ENCODE peak calls at places on chromosomes 1 and 21, in nine cellular contexts. B is heart right ventricle, G is adrenal gland, Y is left lung, N is endothelial cell, A is WTC11, J is Calu3, V is IMR-90, X is natural killer cell. W is an unnamed sample.

GRCh38 chr1:20584890-20585289 is 4.0 kb upstream of the CDA start:
- DNase-seq in Y (no peak), J (no peak), X (no peak), A (no peak), V (peak), B (no peak), G (no peak), N (no peak), W (no peak)

GRCh38 chr1:9718006-9718680 is 66.6 kb downstream of the PIK3CD start:
- DNase-seq in Y (no peak), A (no peak), X (no peak), B (no peak), N (no peak), J (no peak), G (no peak), V (no peak), W (no peak)

GRCh38 chr1:41383094-41383852 is 22.0 kb downstream of the FOXO6 start:
- DNase-seq in G (no peak), X (no peak), A (no peak), Y (no peak), V (peak), N (no peak), B (no peak), J (no peak), W (no peak)

GRCh38 chr1:183139281-183139942 is 46.7 kb upstream of the LAMC2 start:
- DNase-seq in Y (no peak), J (no peak), A (no peak), B (no peak), G (no peak), X (no peak), V (peak), N (no peak), W (peak)

GRCh38 chr1:21579788-21580187 is 70.6 kb downstream of the ALPL start:
- DNase-seq in G (no peak), J (no peak), B (no peak), N (no peak), V (peak), A (no peak), Y (no peak), X (no peak), W (no peak)

GRCh38 chr21:45227735-45228134 is 60.0 kb downstream of the POFUT2 start:
- DNase-seq in N (no peak), V (no peak), Y (no peak), G (no peak), X (no peak), B (no peak), J (no peak), A (no peak), W (no peak)

GRCh38 chr1:114075546-114076249 is 78.0 kb downstream of the SYT6 start:
- DNase-seq in Y (no peak), X (no peak), V (no peak), B (no peak), G (no peak), J (no peak), A (no peak), N (no peak), W (no peak)

GRCh38 chr1:36326499-36326898 is 3.1 kb upstream of the EVA1B start:
- DNase-seq in B (no peak), X (no peak), G (no peak), N (no peak), V (no peak), Y (no peak), J (peak), A (no peak), W (no peak)

GRCh38 chr1:26894263-26894662 is 4.2 kb upstream of the GPN2 start:
- DNase-seq in J (no peak), G (no peak), V (no peak), B (no peak), X (no peak), N (no peak), Y (no peak), A (no peak), W (no peak)

GRCh38 chr1:92169606-92170005 is 48.1 kb upstream of the C1orf146 start:
- DNase-seq in X (no peak), A (no peak), V (peak), B (no peak), J (no peak), N (no peak), G (no peak), Y (no peak), W (no peak)

GRCh38 chr1:55833452-55834160 is 618.4 kb upstream of the USP24 start:
- DNase-seq in J (no peak), V (peak), B (no peak), X (no peak), Y (no peak), G (no peak), N (no peak), A (no peak), W (peak)

GRCh38 chr1:161440312-161440894 is 64.9 kb upstream of the FCGR2A start:
- DNase-seq in V (peak), N (peak), J (peak), B (peak), G (peak), X (peak), Y (peak), A (peak), W (peak)

GRCh38 chr1:195113471-195113870 is 1494.8 kb downstream of the KCNT2 start:
- DNase-seq in J (no peak), B (no peak), Y (no peak), A (no peak), N (no peak), V (no peak), X (no peak), G (no peak), W (no peak)

GRCh38 chr1:35269190-35269988 is 880 bp downstream of the ZMYM4 start:
- DNase-seq in G (no peak), Y (no peak), X (no peak), A (no peak), V (no peak), J (peak), B (no peak), N (no peak), W (no peak)

GRCh38 chr1:55735110-55735509 is 519.9 kb upstream of the USP24 start:
- DNase-seq in J (no peak), V (no peak), A (no peak), B (no peak), G (no peak), X (no peak), N (no peak), Y (no peak), W (peak)

GRCh38 chr1:227786673-227787512 is 28.6 kb upstream of the PRSS38 start:
- DNase-seq in G (peak), A (no peak), X (no peak), J (no peak), N (no peak), V (no peak), B (no peak), Y (no peak), W (no peak)

GRCh38 chr1:36890776-36891175 is 143.5 kb downstream of the GRIK3 start:
- DNase-seq in Y (no peak), N (no peak), A (no peak), B (no peak), X (peak), V (no peak), G (no peak), J (no peak), W (no peak)

GRCh38 chr1:31815752-31816484 is at the start of gene SPOCD1:
- DNase-seq in J (peak), N (peak), G (peak), B (peak), V (peak), X (peak), A (peak), Y (peak), W (peak)

GRCh38 chr1:20281801-20282200 is 8.9 kb upstream of the VWA5B1 start:
- DNase-seq in G (no peak), V (peak), B (no peak), A (no peak), N (no peak), J (no peak), X (no peak), Y (no peak), W (no peak)

GRCh38 chr1:58584082-58584895 is 7.2 kb upstream of the TACSTD2 start:
- DNase-seq in V (peak), B (peak), G (peak), N (no peak), J (peak), X (no peak), Y (peak), A (no peak), W (peak)

GRCh38 chr1:221801773-221802516 is 60.1 kb upstream of the DUSP10 start:
- DNase-seq in A (no peak), J (no peak), X (no peak), V (peak), Y (no peak), G (no peak), B (no peak), N (no peak), W (peak)

GRCh38 chr1:115890618-115891017 is 49.7 kb upstream of the NHLH2 start:
- DNase-seq in J (no peak), X (no peak), B (no peak), Y (no peak), A (no peak), G (no peak), V (no peak), N (no peak), W (no peak)

GRCh38 chr1:43566382-43567035 is 35.8 kb downstream of the PTPRF start:
- DNase-seq in A (no peak), Y (no peak), V (no peak), X (no peak), J (no peak), G (no peak), N (no peak), B (no peak), W (no peak)

GRCh38 chr1:109231085-109231484 is 17.4 kb downstream of the SARS1 start:
- DNase-seq in N (no peak), X (no peak), V (no peak), A (no peak), G (no peak), Y (no peak), B (no peak), J (no peak), W (no peak)

GRCh38 chr1:3314561-3315271 is 139.7 kb upstream of the ARHGEF16 start:
- DNase-seq in Y (no peak), V (peak), B (no peak), X (no peak), N (no peak), A (no peak), J (no peak), G (no peak), W (no peak)

DNA sequence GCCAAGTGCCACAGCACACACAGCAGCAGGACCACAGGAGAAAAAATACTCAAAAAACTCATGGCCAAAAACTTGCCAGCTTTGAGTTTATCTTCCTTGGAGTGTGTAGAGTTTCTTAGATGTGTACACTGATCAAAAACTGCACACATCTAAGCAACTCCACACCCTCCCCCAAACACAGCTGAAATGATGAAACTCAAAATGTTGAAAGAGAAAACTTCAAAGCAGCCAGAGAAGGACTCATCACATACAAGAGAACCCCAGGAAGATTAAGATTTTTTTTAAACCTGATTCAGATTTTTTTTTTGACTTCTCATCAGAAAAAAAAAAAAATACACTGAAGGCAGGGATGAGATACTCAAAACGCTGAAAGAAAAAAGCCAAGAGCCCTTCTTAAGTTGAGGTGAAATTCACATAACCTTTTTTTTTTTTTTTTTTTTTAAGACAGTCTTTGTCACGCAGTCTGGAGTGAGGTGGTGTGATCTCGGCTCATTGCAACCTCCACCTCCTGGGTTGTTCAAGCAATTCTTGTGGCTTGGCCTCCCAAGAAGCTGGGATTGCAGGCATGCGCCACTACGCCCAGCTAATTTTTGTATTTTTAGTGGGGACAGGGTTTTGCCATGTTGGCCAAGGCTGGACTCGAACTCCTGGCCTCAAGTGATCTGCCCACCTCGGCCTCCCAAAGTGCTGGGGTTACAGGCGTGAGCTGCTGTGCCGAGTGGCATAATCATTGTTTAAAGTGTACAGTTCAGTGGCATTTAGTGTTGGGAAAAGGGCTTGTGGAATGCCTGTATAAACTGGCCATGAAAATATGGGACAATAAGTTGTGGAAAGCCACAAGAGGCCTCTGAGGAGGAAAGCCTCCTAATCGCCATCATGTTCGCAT is 20.9 kb upstream of the PDXK start:
- DNase-seq in Y (no peak), G (no peak), B (no peak), N (no peak), V (peak), X (no peak), A (no peak), J (no peak), W (no peak)
- TF ChIP-seq CTCF in Y (no peak), G (no peak), B (no peak), N (no peak), V (no peak), X (no peak), A (no peak), J (no peak), W (no peak)

GRCh38 chr21:31659286-31660133 is at the start of gene SOD1:
- DNase-seq in Y (peak), J (peak), X (peak), A (peak), B (peak), V (peak), G (peak), N (peak), W (peak)
- TF ChIP-seq CTCF in Y (no peak), J (no peak), X (no peak), A (no peak), B (peak), V (no peak), G (peak), N (no peak), W (peak)

DNA sequence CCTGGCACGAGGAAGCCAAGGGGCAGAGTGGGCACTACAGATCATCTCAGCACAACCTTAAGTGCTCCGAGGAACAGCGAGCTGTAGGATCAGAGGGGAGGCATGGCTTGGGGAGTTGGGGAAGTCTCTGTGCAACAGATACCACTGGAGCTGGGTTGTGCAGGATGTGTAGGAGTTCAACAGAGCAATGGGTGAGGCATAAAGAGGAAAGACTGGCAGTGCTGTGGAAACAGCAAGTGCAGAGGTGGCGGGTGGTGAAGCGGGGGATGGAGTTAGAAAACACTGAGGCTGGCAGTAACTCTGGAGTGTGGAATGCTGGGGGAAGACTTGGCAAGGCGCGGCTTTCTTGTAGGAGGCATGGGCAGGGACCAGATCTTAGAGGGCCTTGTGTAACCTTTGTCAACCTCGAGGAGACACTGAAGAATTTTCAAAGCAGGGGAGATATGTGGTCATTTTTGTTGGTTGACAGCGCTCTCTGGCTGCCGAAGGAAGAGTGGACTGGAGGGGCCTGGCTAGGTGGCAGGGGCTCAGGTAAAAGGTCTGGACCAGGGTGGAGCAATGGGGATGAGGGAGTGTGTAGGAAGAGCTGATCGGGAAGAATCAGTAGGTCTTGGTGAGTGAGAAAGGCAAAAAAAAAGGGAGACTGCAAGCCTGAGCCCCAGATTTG is 237.5 kb downstream of the TRABD2B start:
- DNase-seq in G (no peak), A (no peak), N (no peak), V (no peak), Y (no peak), B (no peak), X (no peak), J (no peak), W (no peak)
- TF ChIP-seq CTCF in G (no peak), A (no peak), N (no peak), V (no peak), Y (no peak), B (no peak), X (no peak), J (no peak), W (no peak)

GRCh38 chr1:159835366-159835765 is 8.7 kb downstream of the SLAMF8 start:
- DNase-seq in N (no peak), Y (no peak), J (no peak), B (no peak), V (no peak), X (no peak), G (no peak), A (no peak), W (no peak)

GRCh38 chr1:159838715-159839114 is 12.0 kb downstream of the SLAMF8 start:
- DNase-seq in Y (no peak), A (no peak), G (no peak), J (no peak), B (no peak), N (no peak), X (no peak), V (no peak), W (no peak)

GRCh38 chr1:159832309-159832708 is 5.6 kb downstream of the SLAMF8 start:
- DNase-seq in Y (no peak), V (no peak), J (no peak), G (no peak), B (no peak), N (no peak), X (no peak), A (no peak), W (no peak)

GRCh38 chr1:159839135-159839849 is 12.6 kb downstream of the SLAMF8 start:
- DNase-seq in A (no peak), N (no peak), J (no peak), X (no peak), B (no peak), G (no peak), Y (no peak), V (no peak), W (no peak)

DNA sequence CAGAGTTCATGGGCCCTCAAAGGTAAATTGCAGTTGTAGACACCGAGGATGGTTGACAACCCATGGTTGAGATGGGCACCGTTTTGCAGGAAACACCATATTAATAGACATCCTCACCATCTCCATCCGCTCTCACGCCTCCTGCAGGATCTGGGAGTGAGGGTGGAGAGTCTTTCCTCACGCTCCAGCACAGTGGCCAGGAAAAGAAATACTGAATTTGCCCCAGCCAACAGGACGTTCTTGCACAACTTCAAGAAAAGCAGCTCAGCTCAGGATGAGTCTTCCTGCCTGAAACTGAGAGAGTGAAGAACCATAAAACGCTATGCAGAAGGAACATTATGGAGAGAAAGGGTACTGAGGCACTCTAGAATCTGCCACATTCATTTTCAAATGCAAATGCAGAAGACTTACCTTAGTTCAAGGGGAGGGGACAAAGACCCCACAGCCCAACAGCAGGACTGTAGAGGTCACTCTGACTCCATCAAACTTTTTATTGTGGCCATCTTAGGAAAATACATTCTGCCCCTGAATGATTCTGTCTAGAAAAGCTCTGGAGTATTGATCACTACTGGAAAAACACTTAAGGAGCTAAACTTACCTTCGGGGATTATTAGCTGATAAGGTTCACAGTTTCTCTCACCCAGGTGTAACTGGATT is 9.3 kb downstream of the SLAMF8 start:
- DNase-seq in B (no peak), V (no peak), A (no peak), Y (no peak), G (no peak), X (no peak), N (no peak), J (no peak), W (no peak)
- TF ChIP-seq CTCF in B (peak), V (peak), A (no peak), Y (no peak), G (peak), X (no peak), N (no peak), J (no peak), W (no peak)

GRCh38 chr1:25692560-25692959 is 76.0 kb downstream of the MAN1C1 start:
- DNase-seq in V (no peak), N (peak), A (peak), Y (no peak), J (peak), G (no peak), X (no peak), B (no peak), W (no peak)
- TF ChIP-seq CTCF in V (peak), N (peak), A (peak), Y (no peak), J (no peak), G (peak), X (peak), B (peak), W (peak)

GRCh38 chr1:8562881-8563865 is 245.3 kb downstream of the SLC45A1 start:
- DNase-seq in G (no peak), J (no peak), B (no peak), N (no peak), V (peak), Y (no peak), A (no peak), X (no peak), W (peak)

GRCh38 chr1:8563944-8564537 is 246.1 kb downstream of the SLC45A1 start:
- DNase-seq in Y (no peak), A (no peak), X (no peak), N (no peak), V (no peak), J (no peak), G (no peak), B (no peak), W (no peak)

GRCh38 chr1:8562222-8562621 is 244.3 kb downstream of the SLC45A1 start:
- DNase-seq in J (no peak), N (no peak), G (no peak), X (no peak), V (no peak), A (no peak), B (no peak), Y (no peak), W (no peak)

GRCh38 chr1:8560035-8560434 is 242.1 kb downstream of the SLC45A1 start:
- DNase-seq in Y (no peak), V (no peak), G (no peak), X (no peak), B (no peak), A (no peak), J (no peak), N (no peak), W (no peak)

GRCh38 chr1:8560611-8561544 is 243.0 kb downstream of the SLC45A1 start:
- DNase-seq in A (no peak), V (peak), B (no peak), G (no peak), N (peak), Y (no peak), J (peak), X (no peak), W (peak)
- TF ChIP-seq CTCF in A (peak), V (peak), B (peak), G (peak), N (peak), Y (peak), J (peak), X (peak), W (peak)

W was measured in HFFc6.